ENCODE peak calls at places on chromosomes 3 and 15, in six cellular contexts. B is transverse colon, N is A549, M is tibial nerve, K is ovary, U is suprapubic skin. C is an unnamed sample.

GRCh38 chr3:38611866-38612265 is 37.6 kb downstream of the SCN5A start:
- DNase-seq in M (no peak), U (peak; percentile 26), N (no peak), B (no peak), K (no peak), C (no peak)

GRCh38 chr15:89291934-89292438 is 42.6 kb downstream of the POLG start:
- DNase-seq in U (no peak), M (no peak), K (no peak), N (no peak), B (no peak), C (no peak)

GRCh38 chr3:14346191-14346590 is 56.2 kb upstream of the SLC6A6 start:
- DNase-seq in U (no peak), N (no peak), M (no peak), K (no peak), B (no peak), C (no peak)

GRCh38 chr15:69782809-69783208 is 314.9 kb downstream of the TLE3 start:
- DNase-seq in K (no peak), N (no peak), B (no peak), U (no peak), M (no peak), C (no peak)

GRCh38 chr3:119018690-119019463 is 15.8 kb downstream of the IGSF11 start:
- DNase-seq in B (no peak), N (no peak), M (no peak), U (no peak), K (no peak), C (no peak)

GRCh38 chr3:170765419-170766078 is 104.4 kb downstream of the RPL22L1 start:
- DNase-seq in U (peak; percentile 66), B (no peak), K (no peak), N (peak; percentile 19), M (no peak), C (no peak)

GRCh38 chr15:39878401-39878775 is 41.7 kb downstream of the GPR176 start:
- DNase-seq in N (no peak), U (no peak), K (no peak), M (no peak), B (no peak), C (no peak)

GRCh38 chr15:83250766-83251165 is 33.7 kb downstream of the BNC1 start:
- DNase-seq in B (no peak), M (no peak), N (no peak), U (no peak), K (no peak), C (no peak)

GRCh38 chr3:184977796-184978195 is 165.8 kb downstream of the VPS8 start:
- DNase-seq in U (no peak), B (no peak), M (no peak), K (no peak), N (no peak), C (no peak)

GRCh38 chr3:162142511-162142910 is 645.9 kb downstream of the OTOL1 start:
- DNase-seq in K (no peak), M (no peak), U (no peak), B (no peak), N (no peak), C (no peak)

GRCh38 chr3:42936157-42936981 is 30.4 kb downstream of the ZNF662 start:
- DNase-seq in K (peak; percentile 77), M (no peak), U (peak; percentile 58), B (peak; percentile 14), N (no peak), C (no peak)

GRCh38 chr3:21876742-21877141 is 125.7 kb upstream of the ZNF385D start:
- DNase-seq in K (no peak), M (no peak), U (no peak), N (no peak), B (no peak), C (no peak)

GRCh38 chr3:51997935-51998596 is 2.4 kb upstream of the RPL29 start:
- DNase-seq in M (no peak), N (no peak), K (no peak), U (no peak), B (no peak), C (peak; percentile 82)

GRCh38 chr3:190073264-190073663 is 47.4 kb downstream of the P3H2 start:
- DNase-seq in N (no peak), M (no peak), B (peak; percentile 18), K (no peak), U (no peak), C (no peak)

GRCh38 chr3:196896229-196896628 is 28.5 kb downstream of the SENP5 start:
- DNase-seq in K (no peak), B (no peak), N (no peak), U (no peak), M (no peak), C (no peak)

GRCh38 chr3:86563358-86563970 is 427.5 kb downstream of the VGLL3 start:
- DNase-seq in N (peak; percentile 57), B (no peak), K (no peak), M (no peak), U (no peak), C (no peak)

GRCh38 chr3:52798978-52799476 is 4.4 kb downstream of the ITIH3 start:
- DNase-seq in U (no peak), K (no peak), N (peak; percentile 36), M (no peak), B (peak; percentile 17), C (peak; percentile 66)

GRCh38 chr3:134354612-134355275 is 19.5 kb downstream of the AMOTL2 start:
- DNase-seq in U (no peak), K (no peak), N (no peak), B (no peak), M (no peak), C (no peak)

GRCh38 chr15:76196949-76197315 is 114.3 kb downstream of the ETFA start:
- DNase-seq in B (peak; percentile 38), N (no peak), K (no peak), M (no peak), U (peak; percentile 62), C (no peak)

GRCh38 chr15:76197703-76198455 is 113.4 kb downstream of the ETFA start:
- DNase-seq in M (no peak), U (peak; percentile 55), B (peak; percentile 39), K (no peak), N (no peak), C (peak; percentile 71)

GRCh38 chr15:76198456-76199105 is 112.7 kb downstream of the ETFA start:
- DNase-seq in U (peak; percentile 56), B (no peak), N (no peak), M (no peak), K (no peak), C (no peak)

GRCh38 chr15:76195506-76196285 is 115.6 kb downstream of the ETFA start:
- DNase-seq in N (no peak), M (no peak), B (no peak), K (no peak), U (no peak), C (no peak)

GRCh38 chr15:76196286-76196948 is 114.9 kb downstream of the ETFA start:
- DNase-seq in U (peak; percentile 74), B (peak; percentile 79), N (peak; percentile 85), M (no peak), K (peak; percentile 76), C (peak; percentile 77)
- TF ChIP-seq POLR2A in U (no peak), B (no peak), N (no peak), M (no peak), K (no peak), C (no peak)

DNA sequence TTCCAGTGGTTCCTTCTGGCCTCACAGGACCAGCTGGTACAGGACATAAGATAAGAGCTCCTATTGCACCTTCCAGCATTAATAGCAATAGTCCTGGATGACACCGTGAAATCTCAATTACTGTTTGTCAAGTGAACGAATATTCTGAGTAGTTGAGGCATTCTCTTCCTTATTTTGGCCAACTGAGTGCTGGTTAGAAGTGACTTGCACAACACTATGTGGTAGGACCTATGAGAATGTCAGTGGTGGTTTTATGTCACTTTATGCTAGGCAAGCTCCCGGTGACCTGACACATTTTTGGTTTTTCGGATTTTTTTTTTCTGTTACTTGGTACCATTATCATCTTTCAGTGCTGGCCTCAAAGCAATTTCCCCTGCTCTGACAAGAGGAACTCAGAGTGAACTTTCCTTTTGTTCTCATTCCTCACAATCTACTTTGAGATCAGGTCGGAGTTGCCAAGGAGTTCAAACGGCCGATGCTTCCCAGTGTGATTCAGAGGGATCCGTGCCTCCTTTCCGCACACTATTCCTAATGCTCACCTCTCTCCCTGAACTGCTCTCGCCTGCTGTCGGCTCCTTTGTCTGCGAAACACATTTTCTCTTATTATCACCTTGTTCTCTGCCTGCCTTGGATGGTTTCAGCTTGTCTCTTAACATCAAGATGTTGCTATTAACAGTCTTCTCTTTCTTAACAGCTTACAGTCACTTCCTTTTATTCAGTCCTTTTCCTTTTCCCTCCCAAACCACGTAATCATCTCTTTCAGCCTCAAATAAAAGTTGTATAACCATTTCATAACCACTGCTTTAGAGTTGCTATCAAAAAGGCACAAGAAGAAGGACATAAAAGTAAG is 35.8 kb downstream of the QTRT2 start:
- DNase-seq in M (no peak), U (no peak), K (no peak), B (no peak), N (no peak), C (no peak)
- TF ChIP-seq POLR2A in M (no peak), U (no peak), K (no peak), B (no peak), N (no peak), C (no peak)

GRCh38 chr15:63042879-63043340 is 363 bp downstream of the TPM1 start:
- DNase-seq in B (no peak), M (no peak), K (no peak), N (no peak), U (no peak), C (no peak)

GRCh38 chr15:63040954-63041353 is 1.6 kb upstream of the TPM1 start:
- DNase-seq in B (no peak), U (no peak), M (no peak), K (no peak), N (no peak), C (no peak)

GRCh38 chr15:63041402-63041977 is 1.1 kb upstream of the TPM1 start:
- DNase-seq in B (no peak), U (no peak), M (no peak), K (no peak), N (no peak), C (no peak)

GRCh38 chr15:63043391-63044076 is 987 bp downstream of the TPM1 start:
- DNase-seq in K (peak; percentile 55), B (no peak), U (no peak), M (no peak), N (no peak), C (no peak)

GRCh38 chr15:63041982-63042878 is at the start of gene TPM1:
- DNase-seq in N (peak; percentile 92), M (peak; percentile 72), U (peak; percentile 86), B (peak; percentile 82), K (peak; percentile 87), C (peak; percentile 67)
- TF ChIP-seq POLR2A in N (peak; percentile 94), M (peak; percentile 61), U (no peak), B (peak; percentile 90), K (peak; percentile 24), C (peak; percentile 97)

DNA sequence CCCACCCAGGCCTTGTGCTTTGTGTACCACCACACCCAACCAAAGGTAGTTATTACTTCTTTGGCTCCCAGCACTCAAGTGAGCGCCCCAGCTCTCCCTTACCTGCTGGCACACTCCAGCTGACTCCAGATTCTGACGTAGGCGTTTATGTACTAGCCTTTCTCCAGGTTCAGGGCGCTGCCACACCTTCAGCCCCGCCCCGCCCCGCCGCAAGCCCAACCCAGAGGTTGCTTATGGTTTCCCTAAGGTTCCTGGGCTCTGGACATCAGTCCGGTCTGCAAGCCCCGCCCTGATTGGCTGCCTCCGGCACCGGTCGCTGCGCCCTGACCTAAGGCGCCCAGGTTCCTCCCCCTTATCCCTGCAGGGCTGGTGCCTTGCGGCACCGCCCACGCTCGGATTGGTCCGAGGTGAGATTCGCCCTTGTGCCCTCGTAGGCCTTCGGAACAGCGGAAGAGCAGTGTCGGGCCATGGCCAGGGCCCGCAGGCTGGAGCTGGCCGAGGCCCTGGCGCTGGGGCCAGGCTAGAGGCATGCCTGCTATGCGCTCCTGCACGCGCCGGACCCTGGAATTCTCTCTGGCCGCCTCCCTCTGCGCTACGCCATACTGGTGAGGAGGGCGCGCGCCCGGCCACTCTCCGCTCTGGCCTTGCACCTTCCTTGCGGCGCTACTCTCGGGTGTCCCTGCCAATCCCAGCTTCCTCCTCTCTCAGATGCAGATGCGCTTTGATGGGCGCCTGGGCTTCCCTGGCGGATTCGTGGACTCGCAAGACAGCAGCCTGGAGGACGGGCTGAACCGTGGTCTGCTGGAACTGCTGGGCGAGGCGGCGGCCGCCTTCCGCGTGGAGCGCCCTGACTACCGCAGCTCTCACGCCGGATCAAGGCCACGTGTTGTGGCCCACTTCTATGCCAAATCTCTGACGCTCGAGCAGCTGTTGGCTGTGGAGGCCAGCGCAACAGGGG is 19.8 kb upstream of the NUDT16 start:
- DNase-seq in U (peak; percentile 78), N (peak; percentile 81), K (peak; percentile 77), M (peak; percentile 47), B (peak; percentile 95), C (no peak)
- TF ChIP-seq POLR2A in U (no peak), N (no peak), K (no peak), M (peak; percentile 46), B (peak; percentile 91), C (no peak)